ENCODE peak calls at places on chromosomes 16 and 17, in eight cellular contexts. F is CD4-positive, alpha-beta T cell; P is foreskin keratinocyte; V is brain microvascular endothelial cell; R is pancreas; O is mucosa of descending colon; N is lung; Y is upper lobe of right lung. B is an unnamed sample.

GRCh38 chr17:74332017-74332650 is 6.1 kb downstream of the KIF19 start:
- DNase-seq in P (no peak), V (no peak), F (no peak), Y (no peak), O (no peak), N (no peak), R (no peak), B (no peak)

GRCh38 chr16:86222541-86222940 is 287.8 kb upstream of the FOXF1 start:
- DNase-seq in P (no peak), O (no peak), N (no peak), V (no peak), F (no peak), R (no peak), Y (no peak), B (no peak)

GRCh38 chr17:80070375-80071115 is 30.8 kb upstream of the GAA start:
- DNase-seq in O (no peak), F (no peak), Y (no peak), P (no peak), V (no peak), N (no peak), R (no peak), B (no peak)

GRCh38 chr17:1714980-1715802 is 5.0 kb upstream of the TLCD2 start:
- DNase-seq in P (peak; percentile 89), O (peak; percentile 93), F (no peak), N (peak; percentile 89), Y (peak; percentile 93), R (peak; percentile 83), V (peak; percentile 89), B (peak; percentile 72)

GRCh38 chr16:69131167-69131748 is 1.1 kb downstream of the CHTF8 start:
- DNase-seq in P (no peak), F (no peak), R (no peak), O (no peak), V (peak; percentile 20), N (no peak), Y (peak; percentile 44), B (no peak)

GRCh38 chr17:28499366-28499668 is 6.8 kb upstream of the FOXN1 start:
- DNase-seq in Y (no peak), O (peak; percentile 84), P (no peak), N (no peak), V (no peak), R (no peak), F (no peak), B (no peak)

GRCh38 chr16:75555213-75555706 is 792 bp downstream of the TMEM231 start:
- DNase-seq in N (peak; percentile 84), O (peak; percentile 87), Y (peak; percentile 81), V (peak; percentile 94), R (peak; percentile 78), F (no peak), P (peak; percentile 85), B (peak; percentile 89)

GRCh38 chr17:38451840-38452529 is 23.7 kb downstream of the ARHGAP23 start:
- DNase-seq in V (peak; percentile 77), P (peak; percentile 87), Y (no peak), O (no peak), R (no peak), N (no peak), F (no peak), B (peak; percentile 45)

GRCh38 chr16:63289834-63290460 is 1253.7 kb upstream of the CDH8 start:
- DNase-seq in F (no peak), V (no peak), Y (peak; percentile 31), P (peak; percentile 33), N (no peak), O (no peak), R (peak; percentile 23), B (peak; percentile 69)

GRCh38 chr16:20821682-20822081 is 15.4 kb downstream of the REXO5 start:
- DNase-seq in Y (no peak), O (no peak), R (no peak), P (no peak), N (no peak), V (no peak), F (no peak), B (no peak)

GRCh38 chr17:62703776-62704380 is 76.4 kb downstream of the MRC2 start:
- DNase-seq in O (peak; percentile 74), P (no peak), F (peak; percentile 78), N (peak; percentile 77), R (peak; percentile 57), Y (peak; percentile 92), V (no peak), B (peak; percentile 93)

GRCh38 chr17:17840751-17841591 is 4.2 kb upstream of the SREBF1 start:
- DNase-seq in N (no peak), Y (no peak), R (no peak), P (peak; percentile 94), O (no peak), F (no peak), V (peak; percentile 28), B (peak; percentile 44)

GRCh38 chr16:11398136-11398535 is 52.9 kb downstream of the RMI2 start:
- DNase-seq in R (no peak), F (no peak), O (no peak), P (no peak), V (no peak), N (no peak), Y (no peak), B (peak; percentile 9)

GRCh38 chr16:78638371-78638770 is 538.9 kb downstream of the WWOX start:
- DNase-seq in R (no peak), P (no peak), N (no peak), Y (no peak), F (no peak), V (no peak), O (no peak), B (no peak)

GRCh38 chr17:57867126-57867525 is 17.3 kb upstream of the MRPS23 start:
- DNase-seq in N (no peak), P (no peak), Y (no peak), R (no peak), F (no peak), V (no peak), O (no peak), B (no peak)

GRCh38 chr16:19886061-19886792 is 1.6 kb upstream of the GPRC5B start:
- DNase-seq in V (peak; percentile 75), F (peak; percentile 84), N (peak; percentile 71), O (peak; percentile 61), P (peak; percentile 56), Y (peak; percentile 79), R (peak; percentile 68), B (peak; percentile 88)

GRCh38 chr17:6548578-6549330 is 7.6 kb downstream of the PITPNM3 start:
- DNase-seq in N (no peak), F (no peak), Y (no peak), R (no peak), V (no peak), P (no peak), O (no peak), B (no peak)

GRCh38 chr17:13835151-13835550 is 233.4 kb upstream of the HS3ST3A1 start:
- DNase-seq in O (no peak), Y (no peak), R (no peak), N (no peak), P (no peak), V (no peak), F (no peak), B (no peak)

DNA sequence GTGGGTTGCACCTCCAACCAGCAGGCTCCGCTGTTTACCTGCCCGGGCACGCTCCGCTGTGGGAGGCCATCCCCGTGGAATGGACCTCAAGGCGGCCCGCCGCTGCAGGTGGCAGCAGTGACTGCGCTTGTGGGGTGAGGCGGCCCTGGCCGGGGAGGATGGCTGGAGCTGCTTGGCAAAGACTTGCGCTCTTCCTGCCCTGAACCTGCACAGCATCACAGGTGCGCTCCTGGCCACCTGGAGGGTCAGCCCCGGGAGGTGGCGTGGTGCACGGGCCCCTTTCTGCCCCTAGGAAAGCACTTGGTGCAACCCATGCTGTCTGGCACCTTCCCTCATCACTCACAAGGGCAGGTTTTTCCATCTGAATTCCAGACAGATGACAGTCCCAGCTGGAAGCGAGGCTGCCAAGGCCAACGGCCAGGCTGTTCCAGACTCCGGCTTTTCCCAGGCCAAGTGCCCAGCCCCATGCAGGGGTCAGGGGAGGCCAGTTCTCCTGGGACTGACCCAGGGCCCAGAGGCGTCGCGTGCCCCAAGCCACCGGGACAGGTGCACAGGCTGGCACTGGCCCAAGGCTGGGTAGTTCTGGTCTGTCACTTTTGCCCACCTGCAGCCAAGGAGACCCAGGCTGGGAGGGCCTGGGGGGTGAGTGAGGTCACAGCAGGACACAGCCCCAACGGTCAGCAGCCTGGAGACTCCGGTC is 13.3 kb downstream of the UTS2R start:
- DNase-seq in R (peak; percentile 80), O (peak; percentile 63), N (peak; percentile 55), P (peak; percentile 80), Y (peak; percentile 79), F (no peak), V (peak; percentile 7), B (peak; percentile 45)
- TF ChIP-seq CTCF in R (peak; percentile 24), O (no peak), N (no peak), P (peak; percentile 73), Y (no peak), F (no peak), V (no peak), B (no peak)

DNA sequence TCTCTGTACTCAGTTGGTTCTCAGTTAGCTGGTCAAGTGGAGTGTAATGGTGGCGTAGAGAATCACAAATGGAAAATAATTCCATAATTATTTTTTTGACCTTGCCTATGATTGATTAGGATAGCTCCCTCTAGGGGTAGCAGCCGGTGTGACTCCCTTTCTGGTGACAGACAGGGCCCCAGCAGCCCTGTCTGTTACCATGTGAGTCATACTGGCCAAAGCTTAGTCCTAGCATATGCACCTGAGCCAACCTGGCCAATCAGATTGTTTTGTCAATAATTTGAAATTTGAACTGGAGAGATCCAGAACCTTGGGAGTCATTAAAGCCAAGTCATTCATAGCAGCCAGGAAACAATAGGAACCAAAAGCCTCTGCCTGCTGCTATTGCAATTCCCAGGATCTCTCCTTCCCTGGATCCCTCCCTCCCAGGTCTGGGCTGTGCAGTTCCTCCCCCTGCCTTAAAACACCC is 5.6 kb downstream of the PNPO start:
- DNase-seq in N (peak; percentile 85), F (peak; percentile 68), V (peak; percentile 89), R (peak; percentile 92), P (peak; percentile 90), Y (peak; percentile 81), O (no peak), B (peak; percentile 79)
- TF ChIP-seq CTCF in N (peak; percentile 48), F (peak; percentile 85), V (peak; percentile 88), R (peak; percentile 87), P (peak; percentile 97), Y (peak; percentile 84), O (peak; percentile 78), B (peak; percentile 85)

DNA sequence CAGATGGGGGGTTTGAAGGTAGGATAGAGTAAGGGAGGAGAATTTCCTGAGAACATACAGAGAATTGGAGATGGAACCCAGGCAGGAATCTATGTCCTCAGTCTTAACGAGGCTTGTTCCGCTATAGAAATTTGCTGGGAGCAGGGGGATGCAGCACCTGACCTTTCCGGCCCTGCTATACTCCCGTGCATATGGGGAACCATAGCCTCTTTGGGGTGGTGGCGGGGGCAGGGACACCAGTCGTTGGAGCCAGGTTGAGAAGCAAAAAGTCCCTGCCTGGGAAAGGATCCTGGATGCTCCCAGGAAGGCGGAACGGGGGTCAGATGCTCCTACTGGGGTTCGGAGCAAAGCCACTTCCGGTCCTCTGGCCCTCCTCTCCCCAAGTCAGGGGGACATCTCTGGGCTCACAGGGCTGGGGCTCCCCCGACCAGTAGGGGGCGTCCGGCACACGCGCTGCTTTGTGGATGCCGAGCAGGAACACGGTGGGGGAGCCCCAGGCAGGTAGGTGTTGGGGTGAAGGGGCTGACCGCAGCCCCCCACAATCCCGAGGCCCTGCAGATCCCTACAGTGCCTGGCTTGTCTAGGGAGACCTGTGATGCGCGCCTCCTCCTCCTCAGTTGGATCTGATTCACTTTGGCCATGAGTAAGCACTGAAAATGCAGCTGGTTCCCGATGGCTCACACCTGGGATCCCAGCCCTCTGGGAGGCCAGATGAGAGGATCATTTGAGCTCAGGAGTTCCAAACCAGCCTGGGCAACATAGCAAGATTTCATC is 15.5 kb upstream of the TFAP4 start:
- DNase-seq in R (peak; percentile 71), N (peak; percentile 77), Y (peak; percentile 90), V (no peak), P (peak; percentile 84), O (peak; percentile 77), F (peak; percentile 88), B (peak; percentile 87)
- TF ChIP-seq CTCF in R (peak; percentile 94), N (peak; percentile 89), Y (peak; percentile 96), V (peak; percentile 95), P (peak; percentile 73), O (peak; percentile 94), F (peak; percentile 99), B (peak; percentile 88)

GRCh38 chr17:8079291-8080207 is 8.0 kb downstream of the ALOX12B start:
- DNase-seq in F (peak; percentile 83), Y (peak; percentile 87), O (peak; percentile 81), N (peak; percentile 68), R (peak; percentile 53), P (peak; percentile 45), V (peak; percentile 6), B (peak; percentile 84)
- TF ChIP-seq CTCF in F (peak; percentile 82), Y (peak; percentile 93), O (peak; percentile 86), N (peak; percentile 79), R (peak; percentile 86), P (peak; percentile 91), V (peak; percentile 83), B (peak; percentile 89)